ENCODE peak calls at places on chromosome 7, in seven cellular contexts. N is PC-9, J is thoracic aorta, P is hepatocyte, A is fibroblast of lung, H is lower lobe of right lung, K is left ventricle myocardium inferior. E is an unnamed sample.

GRCh38 chr7:24778543-24779282 is 21.4 kb upstream of the GSDME start:
- DNase-seq in A (peak), J (no peak), K (peak), H (peak), P (no peak), N (no peak), E (peak)

GRCh38 chr7:25028370-25028971 is 48.5 kb upstream of the OSBPL3 start:
- DNase-seq in K (no peak), H (no peak), N (peak), J (no peak), A (peak), P (peak), E (no peak)

GRCh38 chr7:3453398-3453797 is 152.3 kb downstream of the SDK1 start:
- DNase-seq in K (no peak), H (no peak), P (no peak), J (no peak), A (no peak), N (no peak), E (no peak)

GRCh38 chr7:2821842-2822507 is 22.1 kb downstream of the GNA12 start:
- DNase-seq in H (no peak), P (no peak), K (no peak), A (peak), N (peak), J (no peak), E (no peak)

GRCh38 chr7:95687759-95688343 is 84.5 kb upstream of the DYNC1I1 start:
- DNase-seq in N (peak), P (peak), K (no peak), H (no peak), A (peak), J (no peak), E (no peak)

GRCh38 chr7:112129655-112130323 is 76.4 kb downstream of the DOCK4 start:
- DNase-seq in H (peak), J (no peak), A (no peak), P (no peak), N (no peak), K (no peak), E (peak)

GRCh38 chr7:118104812-118105441 is 79.0 kb upstream of the LSM8 start:
- DNase-seq in N (no peak), P (peak), A (peak), J (no peak), H (no peak), K (no peak), E (no peak)

GRCh38 chr7:100894860-100895700 is 608 bp downstream of the ACHE start:
- DNase-seq in H (no peak), A (no peak), P (peak), N (peak), K (peak), J (no peak), E (peak)

GRCh38 chr7:29372351-29372931 is 177.9 kb downstream of the CHN2 start:
- DNase-seq in N (no peak), J (no peak), A (peak), P (no peak), K (no peak), H (no peak), E (no peak)

GRCh38 chr7:121505021-121505420 is 108.9 kb upstream of the FAM3C start:
- DNase-seq in N (no peak), H (no peak), K (no peak), J (no peak), A (peak), P (peak), E (no peak)

GRCh38 chr7:44884553-44885393 is 557 bp downstream of the PURB start:
- DNase-seq in P (peak), K (peak), N (peak), A (peak), H (peak), J (no peak), E (peak)

GRCh38 chr7:80078159-80078731 is 56.4 kb upstream of the GNAI1 start:
- DNase-seq in H (no peak), P (no peak), K (no peak), N (no peak), A (peak), J (no peak), E (no peak)

GRCh38 chr7:130961128-130961601 is 227.2 kb upstream of the KLF14 start:
- DNase-seq in K (no peak), N (peak), P (no peak), A (peak), J (no peak), H (no peak), E (no peak)

DNA sequence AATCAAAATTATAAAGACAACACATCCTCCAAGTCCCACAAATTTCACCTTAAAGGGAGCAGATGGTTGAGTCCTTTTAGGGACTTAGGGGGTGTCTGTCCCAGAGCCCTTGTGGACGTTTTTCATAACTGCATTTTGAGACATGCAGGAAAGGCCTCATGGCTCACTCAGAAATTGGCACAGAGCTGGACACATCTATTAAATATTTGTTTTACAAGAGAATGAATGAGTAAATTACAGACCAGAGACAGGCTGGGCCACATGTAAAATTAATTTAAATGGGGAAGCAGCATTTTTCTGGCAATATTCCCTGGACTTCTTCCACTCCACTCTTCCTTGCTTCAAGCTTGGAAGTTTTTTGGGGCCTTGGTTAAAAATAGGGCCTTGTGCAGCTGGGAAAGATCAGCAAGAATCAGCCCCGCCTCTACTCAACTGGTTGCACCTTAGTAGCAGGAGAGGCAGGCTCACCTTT is 20.0 kb downstream of the LAMB1 start:
- DNase-seq in A (peak), P (peak), K (no peak), N (no peak), H (no peak), J (no peak), E (no peak)
- TF ChIP-seq CTCF in A (peak), P (peak), K (peak), N (no peak), H (peak), J (peak), E (no peak)

GRCh38 chr7:106058925-106059324 is 53.2 kb downstream of the SYPL1 start:
- DNase-seq in P (no peak), J (no peak), H (no peak), N (no peak), A (no peak), K (no peak), E (no peak)

GRCh38 chr7:106056513-106057203 is 55.5 kb downstream of the SYPL1 start:
- DNase-seq in H (peak), P (peak), A (peak), N (peak), K (peak), J (no peak), E (peak)

GRCh38 chr7:106059556-106059955 is 52.6 kb downstream of the SYPL1 start:
- DNase-seq in K (no peak), J (no peak), P (no peak), N (no peak), H (no peak), A (no peak), E (no peak)

GRCh38 chr7:106057204-106057961 is 54.7 kb downstream of the SYPL1 start:
- DNase-seq in P (no peak), A (no peak), H (no peak), N (no peak), K (no peak), J (no peak), E (no peak)

GRCh38 chr7:106057962-106058901 is 53.9 kb downstream of the SYPL1 start:
- DNase-seq in H (peak), A (no peak), P (no peak), K (no peak), N (peak), J (no peak), E (no peak)
- H3K4me3 ChIP-seq in H (no peak), A (no peak), P (no peak), K (no peak), N (no peak), J (no peak), E (no peak)

GRCh38 chr7:6393667-6394056 is 54.1 kb downstream of the DAGLB start:
- DNase-seq in A (no peak), P (no peak), N (no peak), K (no peak), H (no peak), J (no peak), E (no peak)
- H3K27ac ChIP-seq in A (peak), P (peak), N (peak), K (peak), H (peak), J (peak), E (peak)

GRCh38 chr7:32163141-32163806 is 93.1 kb upstream of the PDE1C start:
- DNase-seq in A (peak), P (no peak), H (no peak), J (peak), N (peak), K (peak), E (peak)
- TF ChIP-seq CTCF in A (no peak), P (no peak), H (no peak), J (no peak), N (no peak), K (no peak), E (no peak)

DNA sequence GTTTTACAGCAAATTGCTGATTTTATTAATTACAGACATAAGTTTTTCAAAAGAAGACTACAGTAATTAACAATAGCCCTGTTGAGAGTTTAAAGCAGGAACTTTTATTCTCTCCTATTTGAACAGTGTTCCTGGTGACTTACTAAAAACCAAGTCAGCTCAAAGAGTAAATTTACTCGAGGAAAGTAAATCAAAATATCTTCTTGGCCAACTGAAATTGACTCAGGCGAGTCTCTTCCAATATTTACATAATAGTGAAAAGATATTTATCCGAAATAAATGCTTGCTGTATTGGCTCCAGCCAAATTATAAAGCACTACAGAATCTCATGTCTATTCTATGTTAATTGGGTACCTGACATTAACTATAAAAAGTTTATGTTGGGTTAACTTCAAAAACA is 13.2 kb downstream of the CYTH3 start:
- DNase-seq in P (no peak), H (no peak), K (no peak), A (no peak), N (no peak), J (no peak), E (no peak)
- H3K4me3 ChIP-seq in P (no peak), H (no peak), K (no peak), A (no peak), N (no peak), J (no peak), E (no peak)

GRCh38 chr7:68938151-68938550 is 660.1 kb upstream of the AUTS2 start:
- DNase-seq in J (no peak), H (no peak), A (no peak), K (no peak), P (no peak), N (no peak), E (no peak)

DNA sequence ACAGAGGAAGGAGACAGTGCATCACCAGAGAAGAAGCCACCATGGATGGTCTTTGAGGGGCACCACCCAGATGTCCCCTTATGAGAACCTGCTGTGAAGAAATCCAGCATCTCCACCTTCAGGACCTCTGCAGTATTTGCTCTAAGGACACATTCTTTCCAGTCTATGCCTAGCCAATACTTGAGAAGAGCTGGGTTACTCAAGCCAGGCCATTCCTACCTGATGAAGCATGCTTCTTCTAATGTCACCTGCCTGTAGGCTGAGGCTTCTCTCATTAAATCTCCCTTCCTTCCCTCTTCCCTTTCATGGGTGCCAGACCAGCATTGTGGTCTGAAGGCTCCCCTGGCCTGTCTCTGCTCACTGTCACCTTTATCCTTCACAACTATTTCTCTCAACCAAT is 654.5 kb upstream of the AUTS2 start:
- DNase-seq in H (no peak), P (no peak), J (no peak), K (no peak), A (no peak), N (no peak), E (no peak)
- H3K27ac ChIP-seq in H (no peak), P (no peak), J (no peak), K (no peak), A (no peak), N (no peak), E (no peak)

DNA sequence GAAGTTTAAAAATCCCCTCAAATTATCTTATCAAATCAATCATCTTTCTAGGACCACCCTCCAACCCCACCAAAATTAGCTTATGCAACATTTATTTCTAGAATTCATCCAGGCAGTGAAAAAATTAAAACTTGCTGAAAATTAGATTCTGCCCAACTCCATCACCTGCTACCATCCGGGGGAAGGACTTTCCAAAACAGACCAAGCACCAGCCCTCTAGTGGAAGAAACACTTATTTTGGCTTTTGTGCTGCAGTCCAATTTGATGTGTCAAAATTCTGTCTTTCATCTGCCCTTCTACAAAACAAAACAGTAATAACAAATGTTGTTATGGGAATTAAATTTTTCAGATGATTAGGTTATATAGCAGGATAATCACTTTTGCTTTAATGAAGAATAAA is 35.1 kb downstream of the GCC1 start:
- DNase-seq in P (no peak), N (no peak), K (no peak), J (no peak), H (no peak), A (no peak), E (no peak)
- TF ChIP-seq CTCF in P (no peak), N (no peak), K (no peak), J (no peak), H (no peak), A (no peak), E (no peak)

DNA sequence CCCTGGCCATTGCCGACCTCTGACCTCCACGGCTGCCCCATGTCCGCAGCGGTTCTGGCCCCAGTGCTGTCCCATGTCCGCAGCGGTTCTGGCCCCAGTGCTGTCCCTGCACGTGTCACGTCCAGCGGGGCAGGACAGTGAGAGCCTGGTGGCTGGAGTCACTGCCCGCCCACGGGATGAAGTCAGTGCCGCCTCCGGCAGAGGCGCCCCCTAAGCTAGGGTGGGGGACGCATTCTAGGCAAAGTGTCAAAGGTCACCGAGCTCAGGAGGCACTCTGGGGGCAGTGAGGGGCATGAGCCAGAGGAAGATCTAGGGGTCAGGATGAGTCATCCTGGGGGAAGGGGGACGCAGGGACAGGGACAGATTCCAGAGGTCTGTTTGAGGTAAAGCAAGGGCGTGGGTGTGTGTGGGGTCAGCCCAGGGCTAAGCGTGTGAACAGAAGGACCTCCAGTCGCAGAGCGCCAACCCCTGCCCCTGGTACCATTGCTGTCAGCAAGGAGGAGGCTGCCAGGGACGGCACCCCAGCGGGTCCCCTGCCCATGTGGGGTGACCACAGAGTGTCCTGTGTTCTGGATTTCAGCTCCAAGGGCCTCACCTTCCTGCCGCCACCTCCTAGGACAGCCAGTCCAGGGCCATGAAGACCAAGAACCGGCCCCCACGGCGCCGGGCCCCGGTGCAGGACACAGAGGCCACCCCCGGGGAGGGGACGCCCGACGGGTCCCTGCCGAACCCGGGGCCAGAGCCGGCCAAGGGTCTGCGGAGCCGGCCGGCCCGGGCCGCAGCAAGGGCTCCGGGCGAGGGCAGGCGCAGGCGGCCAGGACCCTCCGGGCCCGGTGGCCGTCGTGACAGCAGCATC is 665 bp downstream of the BHLHA15 start:
- DNase-seq in K (no peak), A (no peak), H (peak), P (no peak), N (no peak), J (no peak), E (no peak)
- H3K4me3 ChIP-seq in K (peak), A (no peak), H (peak), P (peak), N (no peak), J (peak), E (no peak)